ENCODE peak calls at places on chromosomes 4 and X, in nine cellular contexts. S, U, H, F, X, C, P, R and K are unnamed samples.

GRCh38 chrX:42615161-42615563 is 162.8 kb downstream of the PPP1R2C start:
- DNase-seq in S (no peak), U (no peak), H (no peak), F (no peak), X (no peak), C (no peak), P (no peak), R (no peak), K (no peak)

GRCh38 chrX:139020793-139021192 is 309.3 kb upstream of the FGF13 start:
- DNase-seq in S (no peak), U (no peak), H (no peak), F (no peak), X (no peak), C (no peak), P (no peak), R (no peak), K (no peak)

GRCh38 chr4:164946810-164947209 is 30.6 kb downstream of the TRIM61 start:
- DNase-seq in S (no peak), U (no peak), H (no peak), F (no peak), X (no peak), C (no peak), P (no peak), R (no peak), K (no peak)

GRCh38 chr4:182688081-182688480 is 229.1 kb downstream of the DCTD start:
- DNase-seq in S (no peak), U (no peak), H (no peak), F (no peak), X (no peak), C (no peak), P (no peak), R (no peak), K (no peak)

GRCh38 chrX:67779099-67779498 is 235.3 kb downstream of the AR start:
- DNase-seq in S (no peak), U (no peak), H (no peak), F (peak; percentile 27), X (no peak), C (no peak), P (no peak), R (no peak), K (no peak)

GRCh38 chr4:4810365-4810764 is 49.1 kb upstream of the MSX1 start:
- DNase-seq in S (no peak), U (no peak), H (no peak), F (no peak), X (no peak), C (no peak), P (no peak), R (no peak), K (no peak)

GRCh38 chr4:86935833-86936721 is 1.3 kb downstream of the AFF1 start:
- DNase-seq in S (peak; percentile 81), U (peak; percentile 68), H (peak; percentile 39), F (peak; percentile 77), X (no peak), C (peak; percentile 71), P (peak; percentile 90), R (peak; percentile 76), K (no peak)

GRCh38 chrX:23802431-23802830 is 19.5 kb downstream of the SAT1 start:
- DNase-seq in S (no peak), U (no peak), H (no peak), F (no peak), X (no peak), C (no peak), P (no peak), R (no peak), K (no peak)

GRCh38 chr4:141462361-141462760 is 174.0 kb upstream of the IL15 start:
- DNase-seq in S (no peak), U (no peak), H (no peak), F (no peak), X (no peak), C (no peak), P (no peak), R (no peak), K (no peak)

GRCh38 chrX:72348247-72348979 is 42.7 kb upstream of the CITED1 start:
- DNase-seq in S (no peak), U (no peak), H (no peak), F (no peak), X (no peak), C (no peak), P (no peak), R (no peak), K (no peak)

GRCh38 chrX:129360175-129360574 is 163.1 kb downstream of the SMARCA1 start:
- DNase-seq in S (peak; percentile 64), U (peak; percentile 37), H (no peak), F (no peak), X (no peak), C (no peak), P (no peak), R (no peak), K (no peak)

GRCh38 chrX:135295238-135295943 is 13.9 kb upstream of the ETDC start:
- DNase-seq in S (peak; percentile 59), U (no peak), H (peak; percentile 28), F (peak; percentile 11), X (no peak), C (no peak), P (no peak), R (peak; percentile 25), K (no peak)

GRCh38 chrX:52933976-52934703 is 24.2 kb downstream of the FAM156A start:
- DNase-seq in S (no peak), U (no peak), H (no peak), F (no peak), X (no peak), C (peak; percentile 8), P (no peak), R (no peak), K (no peak)

GRCh38 chr4:5799406-5799805 is 88.4 kb downstream of the EVC start:
- DNase-seq in S (no peak), U (no peak), H (no peak), F (no peak), X (no peak), C (no peak), P (peak; percentile 45), R (no peak), K (no peak)

GRCh38 chr4:142345909-142346308 is 500.2 kb downstream of the INPP4B start:
- DNase-seq in S (no peak), U (no peak), H (no peak), F (no peak), X (no peak), C (no peak), P (no peak), R (no peak), K (no peak)

GRCh38 chr4:140049024-140049923 is 104.7 kb downstream of the MAML3 start:
- DNase-seq in S (peak; percentile 87), U (peak; percentile 49), H (peak; percentile 63), F (no peak), X (no peak), C (peak; percentile 78), P (peak; percentile 72), R (peak; percentile 64), K (no peak)
- TF ChIP-seq POLR2A in S (peak; percentile 44), U (no peak), H (no peak), F (no peak), X (no peak), C (no peak), P (no peak), R (no peak), K (no peak)

GRCh38 chrX:65673857-65674350 is 6.5 kb downstream of the MSN start:
- DNase-seq in S (no peak), U (no peak), H (no peak), F (no peak), X (no peak), C (no peak), P (no peak), R (no peak), K (no peak)
- H3K4me1 ChIP-seq in S (peaks cover 89% of the 10 kb centered on the region), U (peaks cover 10% of the 10 kb centered on the region), H (peaks cover 2% of the 10 kb centered on the region), F (peaks cover 75% of the 10 kb centered on the region), X (no peaks in the 10 kb centered on the region), C (peaks cover 5% of the 10 kb centered on the region), P (peaks cover 81% of the 10 kb centered on the region), R (no peaks in the 10 kb centered on the region), K (peaks cover 100% of the 10 kb centered on the region)

DNA sequence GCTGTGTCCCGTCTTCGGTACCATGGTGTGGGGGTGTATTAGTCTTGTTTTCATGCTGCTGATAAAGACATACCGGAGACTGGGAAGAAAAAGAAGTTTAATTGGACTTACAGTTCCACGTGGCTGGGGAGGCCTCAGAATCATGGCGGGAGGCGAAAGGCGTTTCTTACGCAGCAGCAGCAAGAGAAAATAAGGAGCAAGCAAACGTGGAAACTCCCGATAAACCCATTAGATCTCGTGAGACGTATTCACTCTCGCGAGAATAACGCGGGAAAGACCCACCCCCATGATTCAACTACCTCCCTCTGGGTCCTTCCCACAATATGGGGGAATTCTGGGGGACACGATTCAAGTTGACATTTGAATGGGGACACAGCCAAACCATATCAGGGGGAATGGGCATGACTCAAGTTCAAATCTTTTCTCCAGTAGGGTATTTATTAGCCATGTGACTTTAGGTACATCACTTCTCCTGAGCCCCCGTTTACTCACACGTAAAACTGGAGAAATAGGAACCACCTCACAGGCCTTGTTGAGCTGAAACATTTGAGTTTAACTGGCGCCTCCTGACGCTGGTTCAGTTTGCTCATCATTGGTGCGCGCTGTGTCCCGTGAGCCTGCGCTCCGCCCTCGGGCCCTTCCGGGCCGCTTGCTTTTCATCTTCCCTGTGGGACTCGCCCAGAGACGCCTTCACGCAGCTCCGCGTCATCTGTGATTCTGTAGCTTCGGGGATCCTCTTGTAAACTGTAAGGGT is 35.5 kb upstream of the FAT1 start:
- DNase-seq in S (no peak), U (no peak), H (no peak), F (no peak), X (no peak), C (no peak), P (no peak), R (no peak), K (no peak)
- TF ChIP-seq POLR2A in S (no peak), U (no peak), H (no peak), F (no peak), X (no peak), C (no peak), P (no peak), R (no peak), K (no peak)

GRCh38 chr4:169159614-169160013 is 111.1 kb downstream of the SH3RF1 start:
- DNase-seq in S (no peak), U (no peak), H (no peak), F (no peak), X (no peak), C (no peak), P (no peak), R (no peak), K (no peak)

GRCh38 chr4:169164669-169165415 is 105.9 kb downstream of the SH3RF1 start:
- DNase-seq in S (no peak), U (no peak), H (no peak), F (no peak), X (no peak), C (no peak), P (no peak), R (no peak), K (no peak)

GRCh38 chr4:169160825-169161224 is 109.9 kb downstream of the SH3RF1 start:
- DNase-seq in S (peak; percentile 78), U (no peak), H (no peak), F (peak; percentile 17), X (no peak), C (no peak), P (no peak), R (peak; percentile 32), K (no peak)

GRCh38 chr4:169163947-169164668 is 106.6 kb downstream of the SH3RF1 start:
- DNase-seq in S (no peak), U (no peak), H (no peak), F (no peak), X (no peak), C (no peak), P (no peak), R (no peak), K (no peak)

DNA sequence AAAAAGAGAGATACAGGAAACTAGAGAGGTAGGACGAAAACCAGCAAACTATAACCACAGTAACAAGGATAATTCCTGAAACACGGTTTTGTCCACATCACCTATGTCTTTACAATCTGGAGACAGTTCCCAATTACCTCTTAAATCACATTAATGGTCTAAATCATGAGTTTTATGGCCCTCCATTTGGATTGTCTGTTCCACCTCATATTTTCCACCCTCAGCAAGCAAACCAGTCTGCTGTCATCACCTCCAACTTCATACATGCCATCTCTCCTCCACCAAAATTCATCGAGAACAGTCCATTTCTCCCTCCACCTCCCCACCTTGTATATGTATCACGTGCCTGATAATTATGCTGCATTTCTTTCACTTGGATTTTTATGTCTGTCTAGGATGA is 107.3 kb downstream of the SH3RF1 start:
- DNase-seq in S (no peak), U (no peak), H (no peak), F (no peak), X (no peak), C (no peak), P (no peak), R (no peak), K (no peak)
- H3K4me1 ChIP-seq in S (peaks cover 15% of the 10 kb centered on the region), U (no peaks in the 10 kb centered on the region), H (no peaks in the 10 kb centered on the region), F (peaks cover 15% of the 10 kb centered on the region), X (no peaks in the 10 kb centered on the region), C (peaks cover 4% of the 10 kb centered on the region), P (peaks cover 26% of the 10 kb centered on the region), R (no peaks in the 10 kb centered on the region), K (no peaks in the 10 kb centered on the region)